ENCODE peak calls at places on chromosomes 7 and 10, in six cellular contexts. X is effector memory CD4-positive, alpha-beta T cell; H is NCI-H2029 treated with DMSO at 0.1 percent for 48 hours; E is OCI-M1; J is cardiac muscle cell; L is GM12891. O is an unnamed sample.

GRCh38 chr10:49164587-49165188 is 23.5 kb downstream of the TMEM273 start:
- DNase-seq in E (peak; percentile 10), X (no peak), L (peak; percentile 50), H (no peak), J (peak; percentile 59), O (peak; percentile 42)

GRCh38 chr10:35652824-35653223 is 10.7 kb upstream of the FZD8 start:
- DNase-seq in H (no peak), J (no peak), E (no peak), X (no peak), L (no peak), O (no peak)

GRCh38 chr10:18104223-18104872 is 35.9 kb upstream of the CACNB2 start:
- DNase-seq in X (no peak), H (no peak), L (no peak), E (peak; percentile 68), J (peak; percentile 60), O (peak; percentile 48)

GRCh38 chr7:156827587-156828203 is 65.3 kb downstream of the LMBR1 start:
- DNase-seq in H (no peak), E (peak; percentile 21), L (no peak), J (peak; percentile 50), X (no peak), O (peak; percentile 47)

GRCh38 chr10:82150123-82150900 is 275.3 kb downstream of the NRG3 start:
- DNase-seq in X (no peak), H (no peak), L (no peak), J (peak; percentile 27), E (peak; percentile 32), O (peak; percentile 12)

GRCh38 chr7:131942287-131943150 is 386.1 kb upstream of the PODXL start:
- DNase-seq in L (no peak), J (no peak), X (no peak), H (no peak), E (no peak), O (no peak)

GRCh38 chr7:134920026-134920758 is 66.1 kb upstream of the AGBL3 start:
- DNase-seq in J (peak; percentile 87), X (no peak), L (no peak), E (no peak), H (no peak), O (no peak)

GRCh38 chr7:76282344-76283253 is 19.9 kb upstream of the HSPB1 start:
- DNase-seq in X (peak; percentile 8), L (no peak), J (peak; percentile 38), H (no peak), E (no peak), O (no peak)

GRCh38 chr10:120800528-120801323 is 50.4 kb upstream of the WDR11 start:
- DNase-seq in X (no peak), L (no peak), E (no peak), H (no peak), J (no peak), O (no peak)

GRCh38 chr7:36078816-36079360 is 74.2 kb upstream of the EEPD1 start:
- DNase-seq in E (no peak), H (no peak), J (no peak), X (no peak), L (no peak), O (no peak)

GRCh38 chr7:69748530-69748929 is 150.3 kb downstream of the AUTS2 start:
- DNase-seq in J (no peak), X (no peak), E (no peak), L (no peak), H (no peak), O (no peak)

GRCh38 chr7:120404042-120404441 is 131.1 kb downstream of the KCND2 start:
- DNase-seq in X (no peak), J (peak; percentile 20), E (no peak), H (no peak), L (no peak), O (no peak)

GRCh38 chr10:48231699-48232315 is 42.7 kb downstream of the FRMPD2 start:
- DNase-seq in J (no peak), E (no peak), L (no peak), X (no peak), H (no peak), O (no peak)

GRCh38 chr10:101450277-101451080 is 96.5 kb downstream of the BTRC start:
- DNase-seq in J (no peak), H (no peak), E (peak; percentile 94), X (no peak), L (no peak), O (no peak)

GRCh38 chr10:113922787-113923570 is 68.5 kb downstream of the NHLRC2 start:
- DNase-seq in H (no peak), L (no peak), X (no peak), J (no peak), E (no peak), O (no peak)

GRCh38 chr7:29494350-29494749 is 69.3 kb upstream of the PRR15 start:
- DNase-seq in X (no peak), J (peak; percentile 87), E (no peak), L (no peak), H (no peak), O (no peak)

GRCh38 chr7:136911362-136911761 is 42.9 kb downstream of the CHRM2 start:
- DNase-seq in L (no peak), E (no peak), X (no peak), J (no peak), H (no peak), O (no peak)

GRCh38 chr10:63133787-63134557 is 844 bp downstream of the NRBF2 start:
- DNase-seq in H (no peak), J (peak; percentile 46), L (peak; percentile 56), X (no peak), E (peak; percentile 68), O (peak; percentile 9)

GRCh38 chr7:89223906-89224395 is 428.4 kb upstream of the TEX47 start:
- DNase-seq in L (no peak), J (no peak), X (no peak), E (no peak), H (no peak), O (no peak)

GRCh38 chr7:6653101-6653995 is 16.2 kb downstream of the ZNF316 start:
- DNase-seq in J (no peak), E (no peak), X (no peak), L (peak; percentile 37), H (no peak), O (no peak)

GRCh38 chr7:34165927-34166550 is 260.7 kb downstream of the BMPER start:
- DNase-seq in J (peak; percentile 66), E (peak; percentile 19), H (peak; percentile 30), X (no peak), L (no peak), O (peak; percentile 9)

GRCh38 chr7:33790746-33791145 is 114.6 kb upstream of the BMPER start:
- DNase-seq in X (no peak), E (no peak), H (no peak), L (no peak), J (no peak), O (no peak)

GRCh38 chr10:12482586-12482985 is 133.2 kb downstream of the CAMK1D start:
- DNase-seq in L (no peak), E (no peak), H (no peak), X (no peak), J (no peak), O (no peak)

GRCh38 chr7:159093351-159093971 is 51.2 kb downstream of the VIPR2 start:
- DNase-seq in L (no peak), E (no peak), J (no peak), X (no peak), H (no peak), O (no peak)

GRCh38 chr10:132878091-132878729 is 64.2 kb downstream of the CFAP46 start:
- DNase-seq in H (no peak), X (no peak), E (no peak), J (no peak), L (no peak), O (no peak)

GRCh38 chr10:61943699-61944444 is 42.4 kb downstream of the ARID5B start:
- DNase-seq in E (peak; percentile 61), X (no peak), L (no peak), H (no peak), J (peak; percentile 87), O (no peak)

GRCh38 chr7:106779877-106780276 is 85.2 kb upstream of the PIK3CG start:
- DNase-seq in H (no peak), L (no peak), J (no peak), X (no peak), E (peak; percentile 12), O (no peak)

GRCh38 chr10:77974396-77975074 is 48.0 kb upstream of the DLG5 start:
- DNase-seq in X (no peak), E (peak; percentile 10), L (no peak), H (no peak), J (peak; percentile 55), O (peak; percentile 63)

GRCh38 chr10:97593423-97593822 is 3.9 kb downstream of the C10orf62 start:
- DNase-seq in H (no peak), X (no peak), J (peak; percentile 34), L (no peak), E (no peak), O (no peak)

GRCh38 chr10:11263039-11263345 is 245.3 kb downstream of the CELF2 start:
- DNase-seq in E (no peak), L (no peak), X (no peak), J (no peak), H (no peak), O (no peak)

GRCh38 chr10:1432161-1432560 is 305.2 kb downstream of the ADARB2 start:
- DNase-seq in X (no peak), J (no peak), E (no peak), H (peak; percentile 16), L (no peak), O (no peak)

GRCh38 chr7:131546583-131547111 is 9.8 kb downstream of the PODXL start:
- DNase-seq in X (no peak), H (peak; percentile 29), L (no peak), E (peak; percentile 64), J (no peak), O (peak; percentile 71)

GRCh38 chr10:103145860-103146466 is 47.1 kb downstream of the NT5C2 start:
- DNase-seq in J (peak; percentile 96), H (no peak), X (no peak), L (no peak), E (peak; percentile 65), O (no peak)

GRCh38 chr10:33498354-33498753 is 163.9 kb upstream of the NRP1 start:
- DNase-seq in L (no peak), X (no peak), J (no peak), E (no peak), H (no peak), O (no peak)

GRCh38 chr10:1057106-1057657 is 997 bp downstream of the WDR37 start:
- DNase-seq in E (peak; percentile 64), H (no peak), L (no peak), X (no peak), J (no peak), O (peak; percentile 81)

GRCh38 chr10:30985552-30985951 is 46.1 kb downstream of the ZNF438 start:
- DNase-seq in L (no peak), E (no peak), J (peak; percentile 47), X (no peak), H (no peak), O (no peak)

GRCh38 chr10:86630079-86630478 is 24.3 kb upstream of the OPN4 start:
- DNase-seq in J (peak; percentile 66), L (no peak), X (no peak), E (no peak), H (no peak), O (no peak)